ENCODE peak calls at places on chromosomes 13 and 19, in four cellular contexts. I is GM12878, S is HEK293T, W is K562. U is an unnamed sample.
A peak's percentile ranks its signal among the peaks of the same experiment; 100 is the strongest.

GRCh38 chr19:15200575-15201364 is at the start of gene NOTCH3:
- DNase-seq in I (no peak), S (peak; percentile 67), W (peak; percentile 46), U (no peak)

GRCh38 chr13:94987869-94988268 is 275.5 kb upstream of the SOX21 start:
- DNase-seq in S (no peak), I (no peak), W (no peak), U (no peak)

GRCh38 chr13:44815507-44816074 is 173.7 kb downstream of the NUFIP1 start:
- DNase-seq in W (no peak), I (no peak), S (no peak), U (peak; percentile 92)

GRCh38 chr19:32061304-32061703 is 284.1 kb upstream of the ZNF507 start:
- DNase-seq in W (no peak), S (no peak), I (no peak), U (no peak)

GRCh38 chr13:31349156-31349555 is 149.4 kb downstream of the B3GLCT start:
- DNase-seq in W (no peak), S (no peak), I (no peak), U (no peak)

GRCh38 chr13:58953638-58954037 is 1210.1 kb downstream of the DIAPH3 start:
- DNase-seq in W (no peak), I (peak; percentile 87), S (no peak), U (no peak)

GRCh38 chr13:112330479-112331407 is 45.4 kb upstream of the SPACA7 start:
- DNase-seq in S (no peak), W (no peak), I (no peak), U (no peak)

GRCh38 chr13:30091035-30091434 is 216.3 kb downstream of the KATNAL1 start:
- DNase-seq in S (no peak), I (no peak), W (no peak), U (no peak)

GRCh38 chr19:46840157-46840942 is 10.3 kb downstream of the AP2S1 start:
- DNase-seq in I (no peak), W (peak; percentile 65), S (peak; percentile 69), U (peak; percentile 63)

GRCh38 chr13:45861352-45861751 is 9.8 kb upstream of the SIAH3 start:
- DNase-seq in I (no peak), S (no peak), W (no peak), U (no peak)

GRCh38 chr13:46179576-46180368 is 2.2 kb downstream of the LCP1 start:
- DNase-seq in S (no peak), I (no peak), W (peak; percentile 44), U (no peak)

GRCh38 chr19:45496349-45496953 is 396 bp downstream of the RTN2 start:
- DNase-seq in S (peak; percentile 28), I (no peak), W (peak; percentile 71), U (no peak)

GRCh38 chr13:48252176-48252575 is 19.2 kb downstream of the ITM2B start:
- DNase-seq in S (no peak), I (no peak), W (no peak), U (no peak)

DNA sequence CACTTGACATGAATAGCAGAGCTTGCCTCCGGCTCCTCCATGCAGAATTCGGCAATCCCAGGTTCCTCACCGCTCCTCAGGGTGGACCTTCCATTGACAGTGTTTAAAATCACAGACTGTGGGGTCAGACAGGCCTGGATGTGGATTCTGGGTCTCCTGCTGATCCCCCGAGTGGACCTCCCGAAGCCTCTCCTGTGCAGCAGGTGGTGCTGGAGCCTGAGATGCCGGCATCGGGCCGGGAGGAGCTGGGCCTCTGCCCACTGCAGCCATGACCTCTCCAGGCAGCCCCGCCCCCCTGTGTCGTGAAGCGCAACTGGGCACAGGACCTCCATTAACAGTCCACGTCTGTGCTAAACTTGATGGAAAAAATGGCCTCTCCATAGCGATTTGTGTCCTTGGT is 10.5 kb upstream of the CDC16 start:
- DNase-seq in S (no peak), W (no peak), I (no peak), U (no peak)
- TF ChIP-seq FOXK2 in S (no peak), W (no peak), I (no peak), U (no peak)

DNA sequence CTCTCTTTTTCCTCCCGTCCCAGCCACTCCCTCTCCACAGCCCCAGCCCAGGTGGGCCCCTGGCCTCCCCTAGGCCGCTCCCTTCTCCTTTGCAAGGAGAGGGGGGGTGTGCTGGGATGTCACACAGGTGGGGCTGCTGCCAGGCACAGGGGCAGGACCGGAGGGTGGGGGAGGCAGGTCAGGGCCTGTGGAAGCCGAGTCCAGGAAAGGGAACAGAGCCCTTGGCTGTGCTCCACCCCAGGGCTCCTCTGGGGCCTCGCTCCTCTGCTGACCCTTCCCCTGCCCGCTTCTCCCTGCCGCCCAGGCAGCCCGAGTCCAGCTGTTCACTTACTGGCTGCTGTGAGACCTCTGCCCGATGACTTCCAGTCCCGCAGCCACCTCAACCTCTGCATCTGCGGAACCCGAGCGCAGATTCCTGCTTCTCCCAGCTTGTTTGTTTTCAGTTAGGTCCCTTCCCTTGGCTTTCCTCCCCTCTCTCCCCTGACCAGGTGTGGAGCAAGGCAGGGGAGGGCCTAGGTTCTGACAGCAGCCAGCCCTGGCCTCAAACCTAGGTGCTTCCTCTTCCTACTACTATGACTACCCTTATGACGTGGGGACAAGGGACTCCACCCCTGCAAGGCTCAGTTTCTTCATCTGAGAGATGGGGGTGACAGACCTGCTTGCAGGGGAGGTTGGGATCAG is 850 bp upstream of the KLK11 start:
- DNase-seq in I (no peak), W (no peak), S (no peak), U (no peak)
- TF ChIP-seq FOXK2 in I (no peak), W (no peak), S (no peak), U (no peak)

GRCh38 chr19:6021878-6022569 is 44.1 kb upstream of the RANBP3 start:
- DNase-seq in W (peak; percentile 87), S (peak; percentile 86), I (peak; percentile 17), U (peak; percentile 85)

GRCh38 chr19:6022570-6023049 is 44.7 kb upstream of the RANBP3 start:
- DNase-seq in W (no peak), S (no peak), I (no peak), U (no peak)

GRCh38 chr19:6023936-6024335 is 46.0 kb upstream of the RANBP3 start:
- DNase-seq in I (no peak), W (no peak), S (no peak), U (no peak)

GRCh38 chr19:6020972-6021805 is 43.2 kb upstream of the RANBP3 start:
- DNase-seq in I (no peak), W (no peak), S (no peak), U (peak; percentile 19)

DNA sequence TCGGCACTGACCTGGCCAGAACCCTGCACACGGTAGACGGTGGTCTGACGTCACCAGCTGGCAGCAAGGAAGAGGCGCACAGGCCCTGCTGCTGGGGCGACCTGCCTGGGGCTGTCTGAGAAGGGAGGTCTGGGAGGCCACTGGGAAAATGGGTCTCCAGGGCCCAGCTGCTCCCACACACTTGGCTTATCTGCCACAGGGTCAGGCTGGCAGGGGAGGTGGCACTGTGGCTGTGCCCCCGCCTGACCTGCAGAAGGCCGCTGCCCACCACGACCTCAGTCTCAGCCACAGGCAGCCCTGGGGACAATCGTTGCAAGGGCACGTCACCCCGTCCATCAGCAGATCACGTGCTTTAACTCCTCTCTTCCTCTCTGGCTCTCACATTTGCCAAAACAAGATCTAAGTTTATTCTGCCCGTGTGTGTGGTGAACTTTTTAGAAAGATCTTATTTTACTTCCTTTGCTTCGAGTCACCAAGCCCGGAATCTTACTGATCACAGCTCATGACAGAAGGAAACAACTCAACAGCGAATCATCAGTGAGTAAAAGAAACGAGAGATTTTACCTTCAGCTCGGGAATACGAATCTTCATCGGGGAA is 45.2 kb upstream of the RANBP3 start:
- DNase-seq in S (no peak), W (no peak), I (no peak), U (no peak)
- TF ChIP-seq FOXK2 in S (no peak), W (no peak), I (no peak), U (no peak)

GRCh38 chr19:6887326-6887725 is at the start of gene ADGRE1:
- DNase-seq in W (no peak), S (no peak), I (no peak), U (no peak)
- TF ChIP-seq FOXK2 in W (no peak), S (no peak), I (no peak), U (no peak)

DNA sequence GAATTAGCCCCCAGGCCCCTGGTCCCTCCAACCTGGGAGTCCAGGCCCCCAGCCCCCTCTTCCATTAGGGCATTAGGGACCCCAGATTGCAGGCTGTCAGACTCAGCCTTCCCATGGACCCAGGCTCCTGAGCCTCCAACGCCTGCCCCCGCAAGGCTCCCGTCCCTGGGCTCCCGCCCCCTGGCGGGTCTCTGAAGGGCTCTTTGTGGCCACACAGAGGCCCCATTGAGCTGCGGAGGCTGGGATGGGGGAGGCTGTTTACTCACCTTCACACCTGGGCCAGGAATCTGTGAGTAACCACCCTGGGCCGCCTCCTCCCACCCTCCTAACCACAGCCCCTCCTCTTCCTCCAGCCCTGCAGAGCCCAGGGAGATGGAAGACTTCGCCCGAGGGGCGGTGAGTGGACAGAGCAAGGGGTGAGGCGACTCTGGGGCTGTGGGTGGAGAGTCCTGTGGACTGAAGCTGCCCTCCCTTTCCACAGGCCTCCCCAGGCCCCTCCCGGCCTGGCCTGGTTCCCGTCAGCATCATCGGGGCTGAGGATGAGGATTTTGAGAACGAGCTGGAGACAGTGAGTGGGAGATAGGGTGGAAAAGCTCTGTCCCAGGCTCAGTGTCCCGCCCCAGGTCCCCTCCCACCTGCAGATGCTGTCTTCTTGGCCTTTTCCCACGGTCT is 4.9 kb downstream of the ARHGEF1 start:
- DNase-seq in I (no peak), S (no peak), W (no peak), U (peak; percentile 95)
- TF ChIP-seq FOXK2 in I (peak; percentile 32), S (no peak), W (no peak), U (no peak)

GRCh38 chr19:1384478-1385110 is 887 bp downstream of the NDUFS7 start:
- DNase-seq in S (no peak), W (no peak), I (no peak), U (no peak)
- TF ChIP-seq FOXK2 in S (no peak), W (no peak), I (no peak), U (no peak)

DNA sequence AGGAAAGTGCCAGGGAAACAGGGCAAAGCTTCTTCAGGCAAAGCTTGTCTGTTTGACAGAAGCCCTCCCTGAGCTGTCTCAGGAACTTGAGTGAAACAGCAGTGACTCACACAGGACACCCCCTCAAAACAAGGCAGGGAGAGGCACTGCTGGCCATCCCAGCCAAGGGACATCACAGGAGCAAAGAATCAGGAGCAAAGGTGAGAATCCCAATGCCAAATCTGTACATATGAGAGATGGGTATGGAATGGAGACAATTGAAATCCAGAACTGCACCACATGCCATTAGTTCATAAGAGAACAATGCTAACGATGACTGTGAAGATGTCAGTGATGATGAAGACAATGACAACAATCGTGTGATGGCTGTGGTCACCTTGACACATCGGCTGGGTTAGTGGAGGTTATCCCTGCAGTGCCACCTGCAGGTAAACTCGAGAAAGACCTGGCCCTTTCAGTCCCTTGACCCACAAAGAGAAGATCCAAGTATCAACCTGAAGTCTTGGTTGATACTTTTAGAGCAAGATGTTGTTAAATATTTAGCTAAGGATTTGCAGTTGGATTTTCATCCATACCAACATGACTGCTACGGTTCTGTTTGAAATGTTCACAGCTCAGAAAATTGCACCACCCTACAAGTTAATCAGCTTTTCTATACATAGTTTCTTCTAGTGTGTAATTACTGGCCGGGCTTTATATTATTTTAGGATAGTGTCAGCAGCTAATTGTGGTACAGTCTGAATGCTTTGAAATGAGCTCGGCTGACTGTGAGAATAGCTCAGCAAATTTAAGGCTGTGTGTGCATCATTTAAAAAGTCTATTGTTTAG is 42.0 kb upstream of the IPO5 start:
- DNase-seq in S (peak; percentile 36), W (peak; percentile 15), I (no peak), U (peak; percentile 19)
- TF ChIP-seq FOXK2 in S (no peak), W (no peak), I (no peak), U (no peak)

U was measured in HepG2.